ENCODE peak calls at places on chromosome 4, in five cellular contexts. One of them, this sample, is unnamed.
A peak's percentile ranks its signal among the peaks of the same experiment; 100 is the strongest.

GRCh38 chr4:113851816-113852215 is 90.3 kb upstream of the CAMK2D start:
- DNase-seq in ovary: no peak
- DNase-seq in MG63: no peak
- DNase-seq in DMS79 treated with DMSO at 0.1 percent for 48 hours: no peak
- DNase-seq in NCI-H2081: no peak
- DNase-seq in this sample: no peak

GRCh38 chr4:182809417-182810102 is 107.6 kb downstream of the DCTD start:
- DNase-seq in ovary: no peak
- DNase-seq in MG63: peak; percentile 11
- DNase-seq in DMS79 treated with DMSO at 0.1 percent for 48 hours: no peak
- DNase-seq in NCI-H2081: no peak
- DNase-seq in this sample: no peak

GRCh38 chr4:111512081-111512774 is 633.0 kb upstream of the FAM241A start:
- DNase-seq in ovary: no peak
- DNase-seq in MG63: peak; percentile 2
- DNase-seq in DMS79 treated with DMSO at 0.1 percent for 48 hours: no peak
- DNase-seq in NCI-H2081: no peak
- DNase-seq in this sample: no peak

GRCh38 chr4:181731900-181732299 is 511.3 kb upstream of the TENM3 start:
- DNase-seq in ovary: no peak
- DNase-seq in MG63: no peak
- DNase-seq in DMS79 treated with DMSO at 0.1 percent for 48 hours: no peak
- DNase-seq in NCI-H2081: no peak
- DNase-seq in this sample: no peak

GRCh38 chr4:8909548-8909947 is 37.9 kb upstream of the HMX1 start:
- DNase-seq in ovary: no peak
- DNase-seq in MG63: no peak
- DNase-seq in DMS79 treated with DMSO at 0.1 percent for 48 hours: no peak
- DNase-seq in NCI-H2081: no peak
- DNase-seq in this sample: no peak

GRCh38 chr4:26938516-26938915 is 77.9 kb downstream of the STIM2 start:
- DNase-seq in ovary: no peak
- DNase-seq in MG63: no peak
- DNase-seq in DMS79 treated with DMSO at 0.1 percent for 48 hours: no peak
- DNase-seq in NCI-H2081: no peak
- DNase-seq in this sample: no peak

GRCh38 chr4:185743722-185744121 is 68.3 kb downstream of the SORBS2 start:
- DNase-seq in ovary: no peak
- DNase-seq in MG63: no peak
- DNase-seq in DMS79 treated with DMSO at 0.1 percent for 48 hours: no peak
- DNase-seq in NCI-H2081: no peak
- DNase-seq in this sample: no peak

GRCh38 chr4:181874582-181874981 is 368.6 kb upstream of the TENM3 start:
- DNase-seq in ovary: no peak
- DNase-seq in MG63: no peak
- DNase-seq in DMS79 treated with DMSO at 0.1 percent for 48 hours: no peak
- DNase-seq in NCI-H2081: no peak
- DNase-seq in this sample: no peak

GRCh38 chr4:158968961-158969360 is 133.9 kb upstream of the RAPGEF2 start:
- DNase-seq in ovary: no peak
- DNase-seq in MG63: no peak
- DNase-seq in DMS79 treated with DMSO at 0.1 percent for 48 hours: no peak
- DNase-seq in NCI-H2081: no peak
- DNase-seq in this sample: no peak

GRCh38 chr4:189081831-189082230 is 858.8 kb upstream of the FRG1 start:
- DNase-seq in ovary: no peak
- DNase-seq in MG63: no peak
- DNase-seq in DMS79 treated with DMSO at 0.1 percent for 48 hours: no peak
- DNase-seq in NCI-H2081: no peak
- DNase-seq in this sample: no peak

GRCh38 chr4:131603705-131604104 is 1545.4 kb upstream of the PCDH10 start:
- DNase-seq in ovary: no peak
- DNase-seq in MG63: no peak
- DNase-seq in DMS79 treated with DMSO at 0.1 percent for 48 hours: no peak
- DNase-seq in NCI-H2081: no peak
- DNase-seq in this sample: no peak

GRCh38 chr4:4344915-4345527 is 41.9 kb upstream of the NSG1 start:
- DNase-seq in ovary: no peak
- DNase-seq in MG63: no peak
- DNase-seq in DMS79 treated with DMSO at 0.1 percent for 48 hours: no peak
- DNase-seq in NCI-H2081: no peak
- DNase-seq in this sample: no peak

GRCh38 chr4:5051210-5051691 is at the start of gene STK32B:
- DNase-seq in ovary: peak; percentile 38
- DNase-seq in MG63: peak; percentile 70
- DNase-seq in DMS79 treated with DMSO at 0.1 percent for 48 hours: peak; percentile 28
- DNase-seq in NCI-H2081: no peak
- DNase-seq in this sample: peak; percentile 56

This sample was measured in heart right ventricle.